ENCODE peak calls at places on chromosomes 3 and 15, in ten cellular contexts. U is non-pigmented ciliary epithelial cell; Y is hepatocyte; F is effector memory CD8-positive, alpha-beta T cell; R is stimulated activated CD8-positive, alpha-beta memory T cell treated with anti-CD3 and anti-CD28 coated beads, Interleukin-4, amount 100 ng/mL, for 48 hours; N is stimulated activated CD4-positive, alpha-beta T cell treated with anti-CD3 and anti-CD28 coated beads, Interleukin-4, amount 100 ng/mL, for 1 hour; I is GM19239; J is activated CD4-positive, alpha-beta T cell treated with anti-CD3 and anti-CD28 coated beads, Interleukin-2, amount 50 U/mL, for 1 hour; D is B cell; B is cardiac muscle cell. X is an unnamed sample.

GRCh38 chr3:95438274-95438673 is 1375.4 kb downstream of the NSUN3 start:
- DNase-seq in U (no peak), Y (no peak), F (no peak), R (no peak), N (no peak), I (no peak), J (no peak), D (no peak), B (no peak), X (no peak)

GRCh38 chr15:80563372-80563997 is 131.6 kb upstream of the ABHD17C start:
- DNase-seq in U (no peak), Y (no peak), F (no peak), R (no peak), N (no peak), I (no peak), J (no peak), D (no peak), B (no peak), X (no peak)

GRCh38 chr15:50907866-50908208 is 646 bp upstream of the AP4E1 start:
- DNase-seq in U (no peak), Y (peak; percentile 51), F (peak; percentile 49), R (peak; percentile 66), N (peak; percentile 42), I (no peak), J (peak; percentile 46), D (peak; percentile 33), B (peak; percentile 49), X (peak; percentile 81)

GRCh38 chr3:150457996-150458395 is 49.9 kb downstream of the TSC22D2 start:
- DNase-seq in U (no peak), Y (no peak), F (no peak), R (no peak), N (no peak), I (no peak), J (no peak), D (no peak), B (peak; percentile 84), X (no peak)

GRCh38 chr3:187361835-187362234 is 6.3 kb upstream of the RTP4 start:
- DNase-seq in U (no peak), Y (no peak), F (no peak), R (no peak), N (no peak), I (no peak), J (no peak), D (no peak), B (no peak), X (no peak)

GRCh38 chr3:144466540-144466939 is 494.9 kb downstream of the DIPK2A start:
- DNase-seq in U (no peak), Y (no peak), F (no peak), R (no peak), N (no peak), I (no peak), J (no peak), D (no peak), B (no peak), X (no peak)

GRCh38 chr3:66206806-66207205 is 14.0 kb upstream of the SLC25A26 start:
- DNase-seq in U (no peak), Y (no peak), F (no peak), R (no peak), N (no peak), I (no peak), J (no peak), D (no peak), B (no peak), X (no peak)

GRCh38 chr15:90306560-90306959 is 41.1 kb downstream of the NGRN start:
- DNase-seq in U (no peak), Y (no peak), F (peak; percentile 16), R (peak; percentile 59), N (peak; percentile 35), I (no peak), J (no peak), D (no peak), B (no peak), X (peak; percentile 71)

GRCh38 chr3:72960812-72961518 is 35.6 kb upstream of the PPP4R2 start:
- DNase-seq in U (no peak), Y (peak; percentile 86), F (no peak), R (peak; percentile 35), N (no peak), I (no peak), J (no peak), D (no peak), B (peak; percentile 93), X (no peak)

GRCh38 chr3:186772886-186773417 is 10.4 kb upstream of the EIF4A2 start:
- DNase-seq in U (no peak), Y (peak; percentile 46), F (peak; percentile 45), R (peak; percentile 82), N (peak; percentile 66), I (peak; percentile 72), J (peak; percentile 45), D (peak; percentile 83), B (peak; percentile 49), X (peak; percentile 87)

GRCh38 chr3:128786434-128787020 is 60.5 kb downstream of the RAB7A start:
- DNase-seq in U (no peak), Y (no peak), F (no peak), R (no peak), N (no peak), I (no peak), J (no peak), D (no peak), B (peak; percentile 46), X (no peak)

GRCh38 chr3:149936812-149937230 is 33.9 kb downstream of the PFN2 start:
- DNase-seq in U (no peak), Y (peak; percentile 67), F (peak; percentile 39), R (peak; percentile 46), N (peak; percentile 20), I (peak; percentile 8), J (peak; percentile 34), D (peak; percentile 19), B (peak; percentile 75), X (peak; percentile 74)

GRCh38 chr15:77673801-77674317 is 41.1 kb upstream of the LINGO1 start:
- DNase-seq in U (no peak), Y (no peak), F (no peak), R (no peak), N (no peak), I (no peak), J (no peak), D (no peak), B (no peak), X (no peak)

GRCh38 chr15:75174102-75174501 is 27.6 kb upstream of the C15orf39 start:
- DNase-seq in U (no peak), Y (no peak), F (no peak), R (no peak), N (no peak), I (no peak), J (no peak), D (no peak), B (no peak), X (peak; percentile 49)

GRCh38 chr15:63473999-63474809 is 30.2 kb upstream of the USP3 start:
- DNase-seq in U (no peak), Y (peak; percentile 88), F (no peak), R (peak; percentile 69), N (peak; percentile 54), I (no peak), J (peak; percentile 53), D (peak; percentile 53), B (peak; percentile 67), X (peak; percentile 84)

GRCh38 chr3:137647179-137647578 is 116.9 kb upstream of the SOX14 start:
- DNase-seq in U (no peak), Y (no peak), F (no peak), R (no peak), N (no peak), I (no peak), J (no peak), D (no peak), B (no peak), X (no peak)